ENCODE peak calls at places on chromosomes 7 and 10, in six cellular contexts. P is A549, X is HepG2, R is endothelial cell of umbilical vein, J is K562, H is GM12878. U is an unnamed sample.

GRCh38 chr7:151404216-151405011 is 5.4 kb downstream of the WDR86 start:
- DNase-seq in P (peak), X (no peak), R (no peak), J (peak), H (no peak), U (no peak)

GRCh38 chr7:1144269-1144771 is 15.7 kb downstream of the ZFAND2A start:
- DNase-seq in P (peak), X (peak), R (peak), J (peak), H (no peak), U (peak)

GRCh38 chr10:29470355-29470705 is 164.4 kb downstream of the SVIL start:
- DNase-seq in P (peak), X (no peak), R (no peak), J (peak), H (no peak), U (peak)

GRCh38 chr10:97923476-97923875 is 73.8 kb downstream of the GOLGA7B start:
- DNase-seq in P (no peak), X (no peak), R (no peak), J (no peak), H (no peak), U (no peak)

GRCh38 chr10:125117941-125118630 is 42.3 kb downstream of the CTBP2 start:
- DNase-seq in P (no peak), X (no peak), R (peak), J (no peak), H (no peak), U (no peak)

GRCh38 chr7:158944195-158944594 is 87.8 kb downstream of the DYNC2I1 start:
- DNase-seq in P (no peak), X (no peak), R (no peak), J (no peak), H (no peak), U (no peak)

GRCh38 chr7:157470017-157470322 is 133.2 kb downstream of the DNAJB6 start:
- DNase-seq in P (no peak), X (no peak), R (no peak), J (no peak), H (no peak), U (no peak)

GRCh38 chr7:4893929-4894475 is 10.5 kb upstream of the RADIL start:
- DNase-seq in P (no peak), X (no peak), R (no peak), J (no peak), H (no peak), U (no peak)

GRCh38 chr7:14210075-14210474 is 220.6 kb upstream of the ETV1 start:
- DNase-seq in P (no peak), X (no peak), R (no peak), J (no peak), H (no peak), U (no peak)

GRCh38 chr7:94295805-94296204 is 98.9 kb upstream of the COL1A2 start:
- DNase-seq in P (peak), X (peak), R (peak), J (no peak), H (no peak), U (no peak)
- TF ChIP-seq MYC in P (no peak), X (no peak), R (no peak), J (no peak), H (no peak), U (no peak)

DNA sequence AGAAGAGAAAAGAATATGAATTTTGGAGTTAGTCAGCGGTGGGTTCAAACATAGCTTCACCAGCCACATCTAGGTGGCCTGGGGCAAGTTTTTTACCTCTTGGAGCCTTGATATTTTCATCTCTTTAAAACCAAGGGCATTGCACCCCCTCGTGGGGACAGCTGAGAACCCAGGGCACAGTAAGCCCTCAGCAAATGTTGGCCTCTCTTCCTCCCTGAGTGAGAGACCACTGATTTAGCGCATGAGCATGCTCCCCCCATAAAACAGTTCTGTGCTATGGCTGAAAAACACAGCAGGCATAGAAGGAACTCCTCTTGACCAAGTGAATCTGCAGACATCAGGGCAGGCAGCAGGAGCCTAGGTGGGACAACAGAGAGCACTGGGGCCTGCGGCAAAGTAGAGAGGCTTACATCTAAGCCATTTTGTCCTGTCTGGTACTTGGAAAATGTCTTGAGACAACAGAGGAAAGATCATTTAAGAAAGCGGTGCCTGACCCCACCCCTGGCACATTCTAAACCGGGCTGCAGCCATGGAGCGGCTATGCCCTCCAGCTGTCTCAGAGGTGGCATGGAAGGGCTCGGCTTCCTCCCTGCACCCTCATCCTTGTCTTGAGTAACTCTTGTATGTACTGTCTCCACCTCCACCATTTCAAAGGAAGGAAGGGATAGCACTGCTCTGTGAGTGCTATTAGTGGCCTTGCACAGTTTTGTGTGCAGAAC is 94.7 kb downstream of the ARHGAP22 start:
- DNase-seq in P (peak), X (peak), R (peak), J (peak), H (no peak), U (peak)
- TF ChIP-seq CTCF in P (peak), X (peak), R (peak), J (peak), H (peak), U (peak)

DNA sequence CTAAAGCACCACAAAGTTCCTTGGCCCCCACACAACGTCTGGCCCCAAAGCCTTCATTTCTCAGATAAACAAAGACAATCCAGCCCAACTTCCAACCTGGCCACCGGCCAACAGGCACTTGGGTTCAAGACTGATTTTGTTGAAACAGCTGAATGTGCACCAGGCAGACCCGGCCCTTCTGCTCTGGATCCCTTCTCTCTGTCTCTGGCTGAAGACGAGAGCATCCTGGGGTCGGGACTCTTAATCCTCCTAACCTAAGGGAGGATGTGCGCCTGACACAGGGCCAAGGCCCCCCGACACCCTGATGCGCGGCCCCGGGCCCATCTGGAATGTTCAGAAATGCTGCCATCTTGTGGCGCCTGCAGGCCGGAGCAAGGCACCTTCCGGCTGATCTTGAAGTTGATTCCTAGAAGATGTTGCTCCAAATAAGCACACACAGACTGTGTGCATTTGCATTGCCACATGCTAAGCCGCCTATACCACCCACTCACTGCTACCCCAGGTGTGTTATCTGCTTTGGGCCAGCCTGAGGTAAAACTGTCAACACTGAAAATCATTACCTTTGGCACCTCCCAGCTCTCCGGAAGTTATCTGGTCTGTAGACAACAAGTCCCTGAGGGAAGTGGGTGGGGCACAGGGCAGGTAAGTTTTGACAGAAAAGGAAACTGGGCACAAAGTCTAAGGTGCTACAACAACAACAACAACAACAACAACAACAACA is 98.4 kb upstream of the HABP2 start:
- DNase-seq in P (peak), X (peak), R (peak), J (peak), H (no peak), U (peak)
- TF ChIP-seq MAX in P (peak), X (no peak), R (no peak), J (no peak), H (no peak), U (no peak)

GRCh38 chr7:84263106-84263505 is 68.5 kb upstream of the SEMA3A start:
- DNase-seq in P (no peak), X (no peak), R (no peak), J (no peak), H (no peak), U (no peak)

GRCh38 chr7:84261509-84261908 is 66.9 kb upstream of the SEMA3A start:
- DNase-seq in P (no peak), X (no peak), R (no peak), J (no peak), H (no peak), U (no peak)

GRCh38 chr7:84258628-84259027 is 64.0 kb upstream of the SEMA3A start:
- DNase-seq in P (no peak), X (no peak), R (no peak), J (no peak), H (no peak), U (no peak)

GRCh38 chr7:84264341-84264740 is 69.8 kb upstream of the SEMA3A start:
- DNase-seq in P (no peak), X (no peak), R (no peak), J (no peak), H (no peak), U (no peak)
- TF ChIP-seq MYC in P (no peak), X (no peak), R (no peak), J (no peak), H (no peak), U (no peak)